ENCODE peak calls at places on chromosomes 3 and 15, in five cellular contexts. Q is neuronal stem cell, G is H9, S is trophoblast cell, P is IMR-90. L is an unnamed sample. For H3K9me3, the result is how much of the 10 kb centered on the place peaks cover.

GRCh38 chr3:12708584-12709192 is 44.8 kb upstream of the RAF1 start:
- DNase-seq in P (peak), G (no peak), Q (no peak), S (no peak), L (peak)

GRCh38 chr3:191889781-191890180 is 428.8 kb downstream of the PYDC2 start:
- DNase-seq in Q (no peak), S (no peak), G (no peak), P (no peak), L (peak)

GRCh38 chr3:38522002-38522401 is 25.9 kb downstream of the EXOG start:
- DNase-seq in Q (no peak), S (no peak), P (no peak), G (no peak), L (no peak)

GRCh38 chr3:46699846-46700523 is 1.2 kb upstream of the TMIE start:
- DNase-seq in Q (no peak), S (peak), G (no peak), P (no peak), L (no peak)

GRCh38 chr3:19931180-19931692 is 2.8 kb downstream of the EFHB start:
- DNase-seq in Q (no peak), P (no peak), G (no peak), S (peak), L (peak)

GRCh38 chr15:56038015-56038414 is 44.6 kb upstream of the NEDD4 start:
- DNase-seq in G (no peak), P (peak), S (no peak), Q (no peak), L (peak)

GRCh38 chr15:96285306-96285705 is 45.2 kb upstream of the NR2F2 start:
- DNase-seq in Q (no peak), P (peak), S (no peak), G (no peak), L (peak)

GRCh38 chr3:17420668-17421067 is 321.8 kb downstream of the TBC1D5 start:
- DNase-seq in Q (no peak), S (no peak), G (no peak), P (peak), L (peak)

GRCh38 chr15:63246691-63247464 is 30.5 kb upstream of the APH1B start:
- DNase-seq in Q (no peak), S (peak), P (peak), G (no peak), L (peak)

GRCh38 chr3:148992027-148992634 is 791 bp downstream of the GYG1 start:
- DNase-seq in S (peak), Q (peak), G (peak), P (no peak), L (peak)

GRCh38 chr15:83061680-83062079 is 5.4 kb downstream of the BTBD1 start:
- DNase-seq in G (no peak), Q (no peak), P (peak), S (peak), L (peak)

GRCh38 chr3:4979401-4980228 is at the start of gene BHLHE40:
- DNase-seq in Q (no peak), S (no peak), P (no peak), G (no peak), L (no peak)

GRCh38 chr15:80549191-80549590 is 145.0 kb downstream of the ARNT2 start:
- DNase-seq in P (peak), Q (no peak), S (no peak), G (no peak), L (peak)

GRCh38 chr3:173663664-173664063 is 266.1 kb downstream of the NLGN1 start:
- DNase-seq in Q (no peak), P (no peak), S (no peak), G (no peak), L (peak)

GRCh38 chr15:97998307-97999071 is 38.0 kb downstream of the ARRDC4 start:
- DNase-seq in G (no peak), S (no peak), P (no peak), Q (no peak), L (no peak)

GRCh38 chr3:77321646-77322045 is 281.7 kb downstream of the ROBO2 start:
- DNase-seq in G (no peak), S (no peak), Q (no peak), P (no peak), L (peak)

GRCh38 chr15:61184431-61184830 is 44.7 kb downstream of the RORA start:
- DNase-seq in Q (no peak), P (no peak), G (no peak), S (peak), L (no peak)

GRCh38 chr3:51675201-51675611 is 4.2 kb downstream of the TEX264 start:
- DNase-seq in Q (no peak), S (no peak), G (no peak), P (peak), L (no peak)

GRCh38 chr3:59286791-59287531 is 237.1 kb upstream of the CFAP20DC start:
- DNase-seq in P (peak), Q (no peak), S (no peak), G (no peak), L (peak)

GRCh38 chr15:29570931-29571727 is 251.1 kb downstream of the TJP1 start:
- DNase-seq in G (peak), Q (peak), P (no peak), S (peak), L (peak)

GRCh38 chr3:2861920-2862319 is 248.3 kb downstream of the IL5RA start:
- DNase-seq in S (no peak), Q (no peak), P (no peak), G (no peak), L (no peak)

GRCh38 chr3:177818712-177819111 is 621.4 kb upstream of the TBL1XR1 start:
- DNase-seq in Q (no peak), S (no peak), P (no peak), G (no peak), L (no peak)

GRCh38 chr3:172811099-172811498 is 60.6 kb downstream of the ECT2 start:
- DNase-seq in P (no peak), Q (no peak), G (no peak), S (no peak), L (no peak)

GRCh38 chr15:56524915-56525314 is 60.0 kb upstream of the MNS1 start:
- DNase-seq in G (no peak), Q (no peak), P (peak), S (no peak), L (peak)

GRCh38 chr3:131361464-131362421 is 19.8 kb upstream of the NUDT16 start:
- DNase-seq in P (peak), G (peak), Q (peak), S (peak), L (peak)

GRCh38 chr3:31185004-31185357 is 290.5 kb upstream of the GADL1 start:
- DNase-seq in Q (no peak), S (no peak), G (no peak), P (no peak), L (no peak)

GRCh38 chr3:38646630-38647029 is 2.9 kb downstream of the SCN5A start:
- DNase-seq in G (peak), S (no peak), P (peak), Q (no peak), L (peak)

GRCh38 chr3:170424879-170425278 is 6.2 kb downstream of the CLDN11 start:
- DNase-seq in S (no peak), Q (no peak), G (no peak), P (no peak), L (no peak)

GRCh38 chr15:64683378-64683777 is 92.0 kb downstream of the RBPMS2 start:
- DNase-seq in Q (no peak), P (no peak), G (no peak), S (no peak), L (no peak)

GRCh38 chr15:73054417-73054963 is 2.2 kb downstream of the NEO1 start:
- DNase-seq in P (no peak), G (no peak), S (no peak), Q (no peak), L (no peak)

GRCh38 chr15:53837263-53837662 is 77.8 kb upstream of the WDR72 start:
- DNase-seq in P (no peak), S (no peak), Q (no peak), G (no peak), L (no peak)

GRCh38 chr3:66450389-66451022 is 50.3 kb downstream of the LRIG1 start:
- DNase-seq in S (no peak), G (no peak), P (peak), Q (no peak), L (no peak)

GRCh38 chr3:71593106-71593505 is 9.6 kb upstream of the FOXP1 start:
- DNase-seq in S (peak), P (no peak), Q (no peak), G (no peak), L (no peak)

GRCh38 chr15:47363653-47364052 is 353.7 kb upstream of the SEMA6D start:
- DNase-seq in P (no peak), G (no peak), S (no peak), Q (no peak), L (no peak)
- H3K9me3 ChIP-seq in P (under half), G (under half), S (under half), Q (under half), L (under half)

DNA sequence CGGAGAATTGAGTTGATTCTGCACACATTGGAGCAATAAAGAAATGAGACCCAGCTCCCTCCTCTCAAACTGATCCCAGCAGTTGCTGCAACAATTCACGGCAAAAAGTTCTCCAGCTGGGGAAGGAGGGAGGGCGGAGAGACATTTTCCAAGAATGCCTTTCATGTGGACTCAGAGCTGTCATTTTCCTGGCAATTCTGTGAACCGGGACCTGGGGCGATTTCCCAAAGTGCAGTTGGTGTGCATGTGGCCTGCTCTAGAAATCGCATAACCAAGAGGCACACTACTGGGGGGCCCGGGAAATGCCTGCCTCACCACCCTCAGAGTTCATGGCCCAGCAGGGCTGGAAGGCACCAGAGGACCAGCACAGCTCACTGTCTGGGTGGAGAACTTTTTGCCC is 48.7 kb upstream of the IREB2 start:
- DNase-seq in P (no peak), S (peak), Q (no peak), G (no peak), L (no peak)
- H2AK5ac ChIP-seq in P (no peak), S (no peak), Q (no peak), G (no peak), L (no peak)

GRCh38 chr3:150385296-150386242 is 22.5 kb upstream of the TSC22D2 start:
- DNase-seq in P (no peak), G (no peak), S (peak), Q (no peak), L (no peak)

GRCh38 chr3:150379469-150379868 is 28.6 kb upstream of the TSC22D2 start:
- DNase-seq in Q (no peak), S (no peak), G (no peak), P (no peak), L (no peak)

GRCh38 chr3:150388468-150389418 is 19.4 kb upstream of the TSC22D2 start:
- DNase-seq in P (no peak), S (no peak), G (no peak), Q (no peak), L (no peak)

DNA sequence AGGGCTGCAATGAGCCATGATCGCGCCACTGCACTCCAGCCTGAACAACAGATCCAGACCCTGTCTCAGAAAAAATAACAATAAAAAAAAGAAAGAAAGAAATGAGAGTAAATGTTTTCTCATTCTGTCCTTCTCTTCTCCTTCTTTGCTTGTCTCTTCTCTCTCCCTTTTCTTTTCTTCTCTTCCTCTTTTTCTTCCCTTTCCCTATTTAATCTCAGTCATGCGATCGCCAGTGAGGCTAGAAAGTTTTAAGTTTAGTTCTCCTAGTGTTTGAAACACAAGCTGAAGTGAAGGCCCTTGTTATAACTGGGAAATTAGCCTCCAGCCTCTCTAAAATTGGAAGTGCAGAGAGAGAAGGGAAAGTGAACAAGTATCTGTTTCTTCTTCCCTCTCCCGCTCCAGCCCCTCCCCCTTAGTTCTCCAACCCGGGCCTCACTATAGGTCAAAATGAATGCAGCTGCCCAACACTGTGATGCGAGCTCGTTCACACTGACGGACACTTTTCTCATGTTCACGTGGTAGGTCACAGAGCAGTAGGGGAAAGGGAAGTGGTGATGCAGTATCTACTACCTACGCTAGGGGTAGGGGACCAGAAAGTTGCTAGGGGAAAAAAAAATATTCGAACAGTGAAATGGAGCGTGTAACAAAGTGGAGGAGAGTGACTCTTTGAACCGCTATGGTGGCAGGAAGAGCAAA is 23.4 kb upstream of the TSC22D2 start:
- DNase-seq in G (peak), S (peak), P (peak), Q (peak), L (peak)
- H3K4me2 ChIP-seq in G (peak), S (peak), P (no peak), Q (no peak), L (no peak)

GRCh38 chr15:25059698-25060471 is 105.1 kb downstream of the SNRPN start:
- DNase-seq in P (no peak), Q (no peak), S (no peak), G (peak), L (no peak)

GRCh38 chr15:25060996-25061620 is 106.3 kb downstream of the SNRPN start:
- DNase-seq in S (no peak), P (no peak), G (peak), Q (no peak), L (no peak)

GRCh38 chr15:25061808-25062550 is 107.2 kb downstream of the SNRPN start:
- DNase-seq in S (no peak), P (no peak), G (no peak), Q (no peak), L (no peak)

GRCh38 chr15:25058080-25058785 is 103.4 kb downstream of the SNRPN start:
- DNase-seq in G (peak), Q (no peak), P (no peak), S (no peak), L (no peak)

GRCh38 chr15:25060472-25060803 is 105.7 kb downstream of the SNRPN start:
- DNase-seq in Q (no peak), P (no peak), G (peak), S (no peak), L (no peak)
- H3K9me3 ChIP-seq in Q (half or more), P (half or more), G (half or more), S (half or more), L (half or more)

GRCh38 chr3:189803254-189803653 is 172.1 kb downstream of the TP63 start:
- DNase-seq in G (no peak), S (no peak), P (no peak), Q (no peak), L (no peak)

GRCh38 chr3:189809583-189809982 is 178.4 kb downstream of the TP63 start:
- DNase-seq in P (peak), Q (no peak), S (no peak), G (no peak), L (no peak)

GRCh38 chr3:189808246-189809007 is 177.2 kb downstream of the TP63 start:
- DNase-seq in G (no peak), Q (no peak), P (no peak), S (no peak), L (no peak)

GRCh38 chr3:189805375-189806067 is 174.3 kb downstream of the TP63 start:
- DNase-seq in G (no peak), S (no peak), P (no peak), Q (no peak), L (no peak)

DNA sequence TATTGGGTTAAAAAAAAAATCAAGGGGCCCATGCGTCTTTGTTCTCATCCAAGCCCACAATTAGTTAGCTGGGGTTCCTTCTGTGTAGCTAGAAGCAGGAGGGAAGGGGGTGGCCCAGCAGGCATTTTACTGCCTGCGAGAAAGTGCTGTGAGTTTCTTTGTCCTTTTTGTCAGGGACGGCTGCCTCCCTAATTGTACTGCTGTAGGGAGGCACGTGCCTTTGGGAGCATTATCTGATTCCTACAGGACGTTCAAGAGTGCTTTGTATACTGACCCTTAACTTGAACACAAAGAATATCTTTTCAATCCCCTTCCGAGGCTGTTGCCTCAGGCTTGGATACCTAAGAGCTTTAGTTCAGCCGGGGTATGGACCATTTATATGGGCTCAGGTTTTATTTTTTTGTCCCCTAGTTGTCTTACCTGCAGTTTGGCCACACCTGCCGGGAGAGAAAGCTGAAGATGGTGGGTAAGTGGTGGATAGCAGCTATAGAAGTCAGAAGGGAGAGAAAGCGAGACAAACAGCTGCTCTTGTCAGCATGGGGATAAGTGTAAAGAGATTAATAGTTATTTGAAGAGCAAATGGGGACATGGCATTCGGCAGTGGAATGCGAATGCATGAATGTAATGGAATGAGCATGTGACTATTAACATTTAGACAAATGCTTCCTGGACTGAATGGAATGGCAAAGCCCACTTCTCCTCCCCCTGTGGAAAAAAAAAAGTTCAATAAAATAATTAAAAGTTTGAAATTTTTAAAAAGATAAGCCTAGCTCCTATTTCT is 175.2 kb downstream of the TP63 start:
- DNase-seq in G (peak), S (no peak), Q (peak), P (peak), L (peak)
- H2AK5ac ChIP-seq in G (no peak), S (no peak), Q (no peak), P (no peak), L (no peak)

DNA sequence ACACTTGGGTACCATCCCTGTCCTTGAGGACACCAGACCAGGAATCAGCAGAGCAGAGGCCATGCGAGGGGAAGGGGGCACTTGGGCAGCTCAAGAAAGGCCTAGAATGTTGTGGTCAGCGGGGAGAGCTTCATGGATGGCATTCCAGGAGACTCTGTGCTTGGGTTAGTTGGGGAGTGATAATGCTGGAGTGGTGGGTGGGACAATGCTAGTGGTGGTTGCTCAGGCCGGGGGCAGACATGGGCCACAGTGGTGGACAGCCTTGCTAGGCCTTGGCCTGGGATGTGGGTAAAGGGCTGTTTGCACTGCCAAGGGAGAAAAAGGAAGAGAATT is 12.8 kb downstream of the MRAS start:
- DNase-seq in Q (no peak), G (no peak), S (no peak), P (no peak), L (no peak)
- H3K4me2 ChIP-seq in Q (no peak), G (no peak), S (no peak), P (no peak), L (peak)